ENCODE peak calls at places on chromosomes 3 and 15, in five cellular contexts. I is MM.1S, T is keratinocyte, E is hepatocyte, L is thoracic aorta. V is an unnamed sample. For H3K27me3, the result is how much of the 10 kb centered on the place peaks cover.

GRCh38 chr15:46589088-46589487 is 954.3 kb downstream of the SQOR start:
- DNase-seq in E (no peak), I (no peak), T (no peak), L (no peak), V (no peak)

GRCh38 chr3:98741121-98741716 is 21.9 kb upstream of the ST3GAL6 start:
- DNase-seq in E (peak), I (no peak), T (peak), L (no peak), V (no peak)

GRCh38 chr3:9399746-9400145 is 2.3 kb downstream of the SETD5 start:
- DNase-seq in E (peak), I (peak), T (no peak), L (peak), V (peak)

GRCh38 chr15:49678655-49679054 is 57.8 kb downstream of the DTWD1 start:
- DNase-seq in L (no peak), I (no peak), E (no peak), T (no peak), V (no peak)

GRCh38 chr3:131421957-131422498 is 40.5 kb downstream of the NUDT16 start:
- DNase-seq in I (no peak), E (no peak), L (no peak), T (no peak), V (no peak)

GRCh38 chr15:55791576-55792400 is 48.8 kb upstream of the PRTG start:
- DNase-seq in L (no peak), I (no peak), E (no peak), T (no peak), V (no peak)

GRCh38 chr15:69876556-69876955 is 221.2 kb downstream of the TLE3 start:
- DNase-seq in I (no peak), E (no peak), T (no peak), L (no peak), V (no peak)

GRCh38 chr15:86193716-86194408 is 114.2 kb downstream of the AGBL1 start:
- DNase-seq in T (no peak), L (no peak), E (no peak), I (no peak), V (no peak)

GRCh38 chr3:52291508-52292181 is 4.0 kb downstream of the GLYCTK start:
- DNase-seq in E (peak), L (no peak), T (no peak), I (no peak), V (peak)

GRCh38 chr3:175149675-175150074 is 290.5 kb downstream of the NAALADL2 start:
- DNase-seq in T (peak), L (no peak), E (peak), I (peak), V (peak)

GRCh38 chr15:29048011-29048410 is 162.2 kb downstream of the APBA2 start:
- DNase-seq in E (no peak), L (no peak), T (no peak), I (no peak), V (no peak)

GRCh38 chr3:195895900-195896360 is 12.4 kb downstream of the TNK2 start:
- DNase-seq in L (no peak), E (peak), I (peak), T (no peak), V (peak)

GRCh38 chr3:114760679-114761078 is 386.4 kb downstream of the ZBTB20 start:
- DNase-seq in E (no peak), T (no peak), L (no peak), I (no peak), V (no peak)

GRCh38 chr3:114758828-114759709 is 388.0 kb downstream of the ZBTB20 start:
- DNase-seq in L (no peak), T (no peak), I (no peak), E (peak), V (no peak)

GRCh38 chr3:114762144-114762543 is 384.9 kb downstream of the ZBTB20 start:
- DNase-seq in I (no peak), E (no peak), T (no peak), L (no peak), V (no peak)

GRCh38 chr3:114764056-114764492 is 383.0 kb downstream of the ZBTB20 start:
- DNase-seq in L (no peak), E (no peak), T (no peak), I (no peak), V (no peak)
- TF ChIP-seq CTCF in L (no peak), E (no peak), T (no peak), I (no peak), V (no peak)

GRCh38 chr15:82058517-82059204 is 12.8 kb upstream of the MEX3B start:
- DNase-seq in I (no peak), T (no peak), L (no peak), E (no peak), V (no peak)
- H3K27me3 ChIP-seq in I (under half), T (under half), L (under half), E (half or more), V (under half)

GRCh38 chr3:96466441-96466840 is 348.0 kb upstream of the EPHA6 start:
- DNase-seq in E (no peak), I (no peak), L (no peak), T (no peak), V (no peak)
- H3K4me3 ChIP-seq in E (no peak), I (no peak), L (no peak), T (no peak), V (no peak)

GRCh38 chr3:69567026-69567767 is 172.1 kb upstream of the MITF start:
- DNase-seq in T (no peak), L (no peak), I (no peak), E (no peak), V (no peak)
- TF ChIP-seq CTCF in T (no peak), L (no peak), I (no peak), E (no peak), V (no peak)

DNA sequence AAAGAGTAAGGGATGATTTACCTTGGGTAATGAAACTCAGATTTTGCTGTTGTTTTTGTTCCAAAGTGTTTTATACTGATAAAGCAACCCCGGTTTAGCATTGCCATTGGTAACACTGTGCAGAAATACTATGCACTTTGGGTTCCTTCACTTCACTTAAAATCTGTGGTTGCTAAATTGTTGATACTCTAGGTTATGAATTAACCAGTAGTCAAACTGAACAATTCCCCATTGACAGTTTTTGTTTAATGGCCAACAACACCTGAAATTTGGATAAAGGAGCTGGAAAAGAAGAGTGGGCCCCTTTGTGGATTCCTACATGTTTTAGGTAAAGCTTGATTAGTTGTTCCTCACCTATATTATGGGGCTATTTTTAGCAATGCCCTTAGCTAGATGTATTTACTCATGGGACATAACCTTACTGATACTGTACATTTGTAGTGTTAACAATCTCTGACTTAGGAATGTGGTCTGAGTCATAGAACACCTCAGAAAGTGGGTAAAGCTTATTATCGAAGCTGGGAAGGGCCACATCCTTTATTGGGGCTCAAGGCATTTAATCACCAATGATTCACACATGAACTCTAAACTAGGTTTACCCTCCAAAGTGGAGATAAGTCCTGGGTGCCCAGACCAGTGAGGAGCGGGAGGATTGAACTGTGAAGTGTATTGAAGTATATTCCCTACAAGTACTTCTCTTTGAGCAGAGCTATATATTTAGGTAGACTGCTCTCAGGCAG is 29.5 kb upstream of the THRB start:
- DNase-seq in L (no peak), E (peak), T (peak), I (no peak), V (no peak)
- H3K27me3 ChIP-seq in L (under half), E (under half), T (under half), I (under half), V (under half)

GRCh38 chr15:62505761-62506160 is 340.7 kb upstream of the C2CD4B start:
- DNase-seq in L (no peak), I (no peak), T (no peak), E (no peak), V (no peak)
- H3K4me3 ChIP-seq in L (peak), I (no peak), T (no peak), E (no peak), V (no peak)

DNA sequence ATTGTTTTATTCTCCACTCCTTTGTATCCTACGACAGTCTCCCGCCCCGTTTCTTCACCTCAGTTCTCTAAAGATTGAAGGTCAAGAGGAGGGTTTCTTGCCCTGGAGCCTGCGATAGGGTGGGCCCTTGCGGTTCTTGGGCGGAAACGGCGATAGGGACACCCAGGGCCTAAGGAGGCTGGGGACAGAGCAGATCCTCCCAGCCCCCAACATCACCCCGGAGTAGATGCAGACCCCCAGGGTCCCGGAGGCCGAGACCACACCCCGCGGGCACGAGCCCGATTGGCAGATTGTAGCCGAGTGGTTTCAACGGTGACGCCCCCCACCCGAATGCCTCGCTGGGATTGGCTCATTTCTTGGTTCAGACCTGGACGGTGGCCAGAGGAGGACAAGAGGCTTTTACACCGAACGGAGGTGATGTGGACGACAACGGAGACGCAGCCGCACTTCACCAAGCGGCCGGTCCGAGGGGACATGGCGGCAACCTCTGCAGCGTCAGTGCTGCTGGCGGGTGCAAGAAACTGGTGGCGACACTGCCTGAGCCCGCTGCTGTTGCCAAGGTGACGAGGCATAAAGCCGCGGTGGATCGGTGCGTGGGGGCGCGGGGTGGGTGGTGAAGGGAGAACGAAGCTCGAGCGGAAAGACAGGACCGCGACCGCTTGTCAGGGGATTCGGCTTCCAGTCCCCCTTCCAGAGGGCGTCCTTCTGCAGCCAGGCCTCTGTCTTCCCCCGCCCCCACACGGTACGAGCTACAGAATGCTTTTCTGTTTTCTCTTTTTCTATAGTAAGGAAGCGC is 19.0 kb upstream of the MCF2L2 start:
- DNase-seq in L (peak), T (no peak), I (peak), E (peak), V (peak)
- TF ChIP-seq CTCF in L (no peak), T (no peak), I (no peak), E (no peak), V (no peak)

GRCh38 chr3:193941486-193941885 is 194.5 kb upstream of the HES1 start:
- DNase-seq in L (no peak), T (no peak), I (no peak), E (no peak), V (no peak)
- H3K27me3 ChIP-seq in L (under half), T (under half), I (under half), E (under half), V (under half)

GRCh38 chr3:39361252-39361927 is 21.8 kb upstream of the SLC25A38 start:
- DNase-seq in I (no peak), L (no peak), T (no peak), E (no peak), V (no peak)

GRCh38 chr3:39362812-39363211 is 20.4 kb upstream of the SLC25A38 start:
- DNase-seq in T (no peak), E (no peak), L (no peak), I (no peak), V (no peak)

GRCh38 chr3:39358302-39358701 is 24.9 kb upstream of the SLC25A38 start:
- DNase-seq in E (no peak), I (no peak), T (no peak), L (no peak), V (no peak)

GRCh38 chr3:39362177-39362576 is 21.0 kb upstream of the SLC25A38 start:
- DNase-seq in I (no peak), L (no peak), T (no peak), E (no peak), V (no peak)
- H3K4me3 ChIP-seq in I (no peak), L (no peak), T (no peak), E (no peak), V (no peak)